ENCODE peak calls at places on chromosomes 12 and 14, in five cellular contexts. One of them, this sample, is unnamed. For H3K4me1 and H3K27me3, the result is how much of the 10 kb centered on the place peaks cover.

GRCh38 chr12:50506753-50507473 is 2.1 kb downstream of the DIP2B start:
- DNase-seq in stomach: no peak
- DNase-seq in psoas muscle: no peak
- DNase-seq in heart right ventricle: no peak
- DNase-seq in ovary: no peak
- DNase-seq in this sample: no peak

GRCh38 chr12:132337557-132337956 is 8.2 kb upstream of the GALNT9 start:
- DNase-seq in stomach: no peak
- DNase-seq in heart right ventricle: no peak
- DNase-seq in psoas muscle: no peak
- DNase-seq in ovary: no peak
- DNase-seq in this sample: no peak

GRCh38 chr12:52232233-52232915 is 669 bp upstream of the KRT7 start:
- DNase-seq in ovary: no peak
- DNase-seq in heart right ventricle: no peak
- DNase-seq in stomach: no peak
- DNase-seq in psoas muscle: no peak
- DNase-seq in this sample: no peak

GRCh38 chr12:13273850-13274249 is 77.3 kb downstream of the EMP1 start:
- DNase-seq in heart right ventricle: no peak
- DNase-seq in stomach: no peak
- DNase-seq in ovary: no peak
- DNase-seq in psoas muscle: no peak
- DNase-seq in this sample: no peak

GRCh38 chr12:95838125-95838524 is 20.6 kb upstream of the SNRPF start:
- DNase-seq in stomach: peak
- DNase-seq in ovary: no peak
- DNase-seq in heart right ventricle: no peak
- DNase-seq in psoas muscle: no peak
- DNase-seq in this sample: no peak

GRCh38 chr12:26341481-26341880 is 146.1 kb downstream of the SSPN start:
- DNase-seq in ovary: no peak
- DNase-seq in stomach: no peak
- DNase-seq in heart right ventricle: no peak
- DNase-seq in psoas muscle: no peak
- DNase-seq in this sample: no peak

GRCh38 chr12:84172823-84173424 is 739.7 kb downstream of the SLC6A15 start:
- DNase-seq in psoas muscle: no peak
- DNase-seq in heart right ventricle: no peak
- DNase-seq in stomach: no peak
- DNase-seq in ovary: no peak
- DNase-seq in this sample: no peak

GRCh38 chr14:28830115-28830534 is 63.5 kb downstream of the FOXG1 start:
- DNase-seq in psoas muscle: no peak
- DNase-seq in ovary: no peak
- DNase-seq in stomach: no peak
- DNase-seq in heart right ventricle: no peak
- DNase-seq in this sample: no peak

GRCh38 chr14:69387311-69387710 is 10.8 kb downstream of the ERH start:
- DNase-seq in ovary: no peak
- DNase-seq in heart right ventricle: no peak
- DNase-seq in psoas muscle: no peak
- DNase-seq in stomach: no peak
- DNase-seq in this sample: no peak

GRCh38 chr12:65603428-65604351 is 220.6 kb upstream of the HMGA2 start:
- DNase-seq in ovary: no peak
- DNase-seq in psoas muscle: no peak
- DNase-seq in stomach: peak
- DNase-seq in heart right ventricle: peak
- DNase-seq in this sample: peak

GRCh38 chr12:65462506-65462905 is 184.0 kb downstream of the MSRB3 start:
- DNase-seq in stomach: no peak
- DNase-seq in heart right ventricle: no peak
- DNase-seq in psoas muscle: no peak
- DNase-seq in ovary: no peak
- DNase-seq in this sample: no peak

GRCh38 chr12:121893901-121894540 is 5.4 kb downstream of the PSMD9 start:
- DNase-seq in ovary: no peak
- DNase-seq in stomach: peak
- DNase-seq in psoas muscle: no peak
- DNase-seq in heart right ventricle: no peak
- DNase-seq in this sample: no peak

GRCh38 chr14:76867536-76868452 is 41.6 kb downstream of the LRRC74A start:
- DNase-seq in psoas muscle: peak
- DNase-seq in stomach: peak
- DNase-seq in ovary: no peak
- DNase-seq in heart right ventricle: no peak
- DNase-seq in this sample: no peak

GRCh38 chr12:123763093-123763492 is 992 bp downstream of the DNAH10 start:
- DNase-seq in ovary: no peak
- DNase-seq in stomach: no peak
- DNase-seq in heart right ventricle: no peak
- DNase-seq in psoas muscle: no peak
- DNase-seq in this sample: no peak

GRCh38 chr12:58277231-58277630 is 335.9 kb downstream of the ATP23 start:
- DNase-seq in psoas muscle: no peak
- DNase-seq in ovary: no peak
- DNase-seq in heart right ventricle: no peak
- DNase-seq in stomach: no peak
- DNase-seq in this sample: no peak

GRCh38 chr12:26010293-26010821 is 51.9 kb downstream of the RASSF8 start:
- DNase-seq in stomach: no peak
- DNase-seq in psoas muscle: no peak
- DNase-seq in ovary: no peak
- DNase-seq in heart right ventricle: no peak
- DNase-seq in this sample: no peak

GRCh38 chr14:106200539-106201310 is 674.3 kb downstream of the TMEM121 start:
- DNase-seq in stomach: no peak
- DNase-seq in heart right ventricle: no peak
- DNase-seq in ovary: no peak
- DNase-seq in psoas muscle: no peak
- DNase-seq in this sample: no peak

GRCh38 chr12:2691001-2691339 is 103.8 kb upstream of the FKBP4 start:
- DNase-seq in stomach: no peak
- DNase-seq in heart right ventricle: no peak
- DNase-seq in psoas muscle: no peak
- DNase-seq in ovary: no peak
- DNase-seq in this sample: no peak

GRCh38 chr12:58547217-58547616 is 373.1 kb downstream of the LRIG3 start:
- DNase-seq in stomach: no peak
- DNase-seq in heart right ventricle: no peak
- DNase-seq in ovary: no peak
- DNase-seq in psoas muscle: no peak
- DNase-seq in this sample: no peak

GRCh38 chr12:106275458-106275857 is 27.1 kb upstream of the TCP11L2 start:
- DNase-seq in ovary: no peak
- DNase-seq in heart right ventricle: no peak
- DNase-seq in stomach: no peak
- DNase-seq in psoas muscle: no peak
- DNase-seq in this sample: no peak

GRCh38 chr12:63070709-63071108 is 80.3 kb downstream of the AVPR1A start:
- DNase-seq in stomach: no peak
- DNase-seq in psoas muscle: no peak
- DNase-seq in ovary: no peak
- DNase-seq in heart right ventricle: no peak
- DNase-seq in this sample: no peak

GRCh38 chr12:11856971-11857370 is 207.5 kb downstream of the ETV6 start:
- DNase-seq in ovary: no peak
- DNase-seq in psoas muscle: no peak
- DNase-seq in heart right ventricle: no peak
- DNase-seq in stomach: no peak
- DNase-seq in this sample: no peak

GRCh38 chr12:120990487-120991055 is 12.2 kb downstream of the HNF1A start:
- DNase-seq in heart right ventricle: no peak
- DNase-seq in psoas muscle: no peak
- DNase-seq in ovary: no peak
- DNase-seq in stomach: no peak
- DNase-seq in this sample: no peak

GRCh38 chr14:55201219-55202096 is 10.1 kb upstream of the DLGAP5 start:
- DNase-seq in ovary: no peak
- DNase-seq in psoas muscle: no peak
- DNase-seq in stomach: no peak
- DNase-seq in heart right ventricle: no peak
- DNase-seq in this sample: no peak

GRCh38 chr12:91037301-91037700 is 20.5 kb downstream of the KERA start:
- DNase-seq in psoas muscle: no peak
- DNase-seq in heart right ventricle: no peak
- DNase-seq in stomach: no peak
- DNase-seq in ovary: no peak
- DNase-seq in this sample: no peak

GRCh38 chr12:106170285-106170684 is 31.5 kb upstream of the NUAK1 start:
- DNase-seq in heart right ventricle: no peak
- DNase-seq in stomach: no peak
- DNase-seq in ovary: no peak
- DNase-seq in psoas muscle: peak
- DNase-seq in this sample: no peak

GRCh38 chr12:120019197-120019596 is 30.2 kb downstream of the BICDL1 start:
- DNase-seq in stomach: no peak
- DNase-seq in heart right ventricle: no peak
- DNase-seq in psoas muscle: no peak
- DNase-seq in ovary: no peak
- DNase-seq in this sample: no peak

GRCh38 chr12:63958876-63959275 is 114.4 kb downstream of the SRGAP1 start:
- DNase-seq in heart right ventricle: no peak
- DNase-seq in psoas muscle: no peak
- DNase-seq in stomach: no peak
- DNase-seq in ovary: no peak
- DNase-seq in this sample: no peak

GRCh38 chr12:89789862-89790261 is 81.2 kb upstream of the ATP2B1 start:
- DNase-seq in stomach: no peak
- DNase-seq in heart right ventricle: no peak
- DNase-seq in ovary: no peak
- DNase-seq in psoas muscle: no peak
- DNase-seq in this sample: no peak

GRCh38 chr14:75290851-75291250 is 12.2 kb downstream of the FOS start:
- DNase-seq in heart right ventricle: no peak
- DNase-seq in psoas muscle: no peak
- DNase-seq in ovary: no peak
- DNase-seq in stomach: no peak
- DNase-seq in this sample: no peak

GRCh38 chr14:71060274-71060673 is 153.0 kb downstream of the PCNX1 start:
- DNase-seq in ovary: no peak
- DNase-seq in psoas muscle: no peak
- DNase-seq in stomach: no peak
- DNase-seq in heart right ventricle: no peak
- DNase-seq in this sample: no peak

GRCh38 chr12:93339695-93340094 is 38.0 kb upstream of the NUDT4 start:
- DNase-seq in ovary: no peak
- DNase-seq in heart right ventricle: no peak
- DNase-seq in psoas muscle: no peak
- DNase-seq in stomach: no peak
- DNase-seq in this sample: no peak

GRCh38 chr14:105495101-105495989 is 4.3 kb downstream of the TEDC1 start:
- DNase-seq in stomach: no peak
- DNase-seq in ovary: no peak
- DNase-seq in psoas muscle: peak
- DNase-seq in heart right ventricle: no peak
- DNase-seq in this sample: no peak

DNA sequence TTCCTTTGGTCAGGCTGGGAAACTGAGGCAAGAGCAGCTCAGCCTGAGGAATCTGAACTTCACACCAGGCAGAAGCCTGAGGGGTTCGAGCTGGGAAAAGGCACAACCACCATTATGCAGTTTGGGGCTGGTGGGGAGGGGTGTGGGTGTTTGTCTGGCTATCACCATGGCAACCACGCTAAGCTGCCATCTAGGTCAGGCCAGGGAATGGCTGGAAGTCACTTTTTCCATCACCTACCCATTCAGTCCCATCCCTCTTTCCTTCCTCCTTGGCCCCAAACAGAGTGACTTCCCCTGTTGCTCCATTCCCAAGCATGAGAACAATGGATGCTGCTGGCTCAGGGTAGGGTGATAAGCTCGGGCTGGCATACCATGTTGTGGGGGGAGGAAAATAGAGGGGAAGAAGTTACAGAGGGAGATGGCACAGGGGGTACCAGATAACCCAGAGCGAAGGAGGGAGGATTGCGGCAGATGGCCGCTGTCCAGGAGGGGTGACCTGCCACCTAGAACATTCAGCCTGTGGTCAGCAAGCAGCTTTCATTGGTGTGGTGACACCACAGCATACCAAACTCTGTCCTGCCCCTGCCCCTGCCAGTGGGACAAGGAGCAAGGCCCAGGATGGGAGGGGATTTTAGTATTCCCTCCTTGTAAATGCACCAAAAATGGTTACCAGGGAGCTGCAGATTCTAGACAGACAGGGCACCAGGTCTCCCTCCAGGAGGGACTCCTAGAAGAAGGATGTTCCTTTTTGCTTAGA is 36.4 kb upstream of the PLEKHG6 start:
- DNase-seq in ovary: no peak
- DNase-seq in heart right ventricle: peak
- DNase-seq in stomach: no peak
- DNase-seq in psoas muscle: no peak
- DNase-seq in this sample: no peak
- H3K4me1 ChIP-seq in ovary: under half
- H3K4me1 ChIP-seq in heart right ventricle: under half
- H3K4me1 ChIP-seq in stomach: under half
- H3K4me1 ChIP-seq in psoas muscle: under half
- H3K4me1 ChIP-seq in this sample: under half

DNA sequence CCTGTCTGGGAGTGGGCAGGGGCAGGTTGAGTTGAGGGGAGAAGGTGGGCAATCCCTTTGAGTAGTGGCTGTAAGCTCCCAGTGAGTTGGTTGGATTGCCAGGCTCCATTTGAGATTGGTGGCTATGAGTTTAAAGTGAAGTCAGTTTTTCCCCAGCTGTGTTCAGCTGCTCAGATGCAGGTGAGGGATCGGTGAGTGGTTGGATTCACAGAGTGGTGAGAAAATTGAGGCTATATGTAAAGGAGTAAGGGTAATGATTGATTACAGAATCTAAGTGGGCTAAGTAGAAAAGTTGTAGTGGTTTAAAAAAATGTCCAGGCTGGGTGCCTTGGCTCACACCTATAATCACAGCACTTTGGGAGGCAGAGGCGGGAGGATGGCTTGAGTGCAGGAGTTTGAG is 68.6 kb downstream of the GLRX5 start:
- DNase-seq in heart right ventricle: no peak
- DNase-seq in psoas muscle: no peak
- DNase-seq in ovary: no peak
- DNase-seq in stomach: no peak
- DNase-seq in this sample: no peak
- H3K27me3 ChIP-seq in heart right ventricle: under half
- H3K27me3 ChIP-seq in psoas muscle: under half
- H3K27me3 ChIP-seq in ovary: under half
- H3K27me3 ChIP-seq in stomach: under half
- H3K27me3 ChIP-seq in this sample: under half

GRCh38 chr12:69039881-69040280 is 106.9 kb upstream of the CPM start:
- DNase-seq in psoas muscle: no peak
- DNase-seq in stomach: no peak
- DNase-seq in heart right ventricle: no peak
- DNase-seq in ovary: no peak
- DNase-seq in this sample: no peak

GRCh38 chr12:69036999-69037398 is 104.0 kb upstream of the CPM start:
- DNase-seq in heart right ventricle: no peak
- DNase-seq in ovary: no peak
- DNase-seq in psoas muscle: no peak
- DNase-seq in stomach: no peak
- DNase-seq in this sample: no peak

GRCh38 chr12:69036533-69036932 is 103.6 kb upstream of the CPM start:
- DNase-seq in stomach: no peak
- DNase-seq in heart right ventricle: no peak
- DNase-seq in ovary: no peak
- DNase-seq in psoas muscle: no peak
- DNase-seq in this sample: no peak
- H3K27ac ChIP-seq in stomach: no peak
- H3K27ac ChIP-seq in heart right ventricle: no peak
- H3K27ac ChIP-seq in ovary: no peak
- H3K27ac ChIP-seq in psoas muscle: no peak
- H3K27ac ChIP-seq in this sample: no peak

GRCh38 chr14:61404637-61405036 is 83.3 kb downstream of the PRKCH start:
- DNase-seq in stomach: no peak
- DNase-seq in psoas muscle: no peak
- DNase-seq in heart right ventricle: no peak
- DNase-seq in ovary: no peak
- DNase-seq in this sample: no peak
- H3K4me1 ChIP-seq in stomach: under half
- H3K4me1 ChIP-seq in psoas muscle: under half
- H3K4me1 ChIP-seq in heart right ventricle: half or more
- H3K4me1 ChIP-seq in ovary: under half
- H3K4me1 ChIP-seq in this sample: under half